ENCODE peak calls at places on chromosomes 6 and 20, in seven cellular contexts. F is cardiac muscle cell, Y is stomach, C is IMR-90, M is H9, U is HCT116, W is adrenal gland. Z is an unnamed sample. For H3K4me1, the result is how much of the 10 kb centered on the place peaks cover.

GRCh38 chr6:143578054-143578453 is 66.5 kb upstream of the FUCA2 start:
- DNase-seq in M (no peak), F (no peak), U (no peak), C (no peak), W (no peak), Y (no peak), Z (no peak)

GRCh38 chr20:53611449-53611894 is 17.8 kb upstream of the ZNF217 start:
- DNase-seq in U (peak), C (peak), W (peak), Y (peak), M (no peak), F (peak), Z (no peak)

GRCh38 chr20:33875055-33875454 is 63.9 kb downstream of the CHMP4B start:
- DNase-seq in F (no peak), C (no peak), M (no peak), W (no peak), Y (peak), U (no peak), Z (no peak)

GRCh38 chr6:22367331-22367730 is 70.5 kb upstream of the PRL start:
- DNase-seq in U (no peak), Y (no peak), W (no peak), C (peak), F (no peak), M (no peak), Z (no peak)

GRCh38 chr6:55734256-55734655 is 141.1 kb downstream of the BMP5 start:
- DNase-seq in C (no peak), U (no peak), F (no peak), M (no peak), Y (no peak), W (no peak), Z (no peak)

GRCh38 chr6:6595946-6596345 is 7.4 kb downstream of the LY86 start:
- DNase-seq in F (no peak), U (no peak), M (no peak), C (no peak), Y (no peak), W (no peak), Z (no peak)

GRCh38 chr6:115404451-115404850 is 656.2 kb downstream of the FRK start:
- DNase-seq in M (no peak), C (no peak), F (no peak), W (no peak), U (no peak), Y (no peak), Z (no peak)

GRCh38 chr6:145155411-145155810 is 579.9 kb downstream of the EPM2A start:
- DNase-seq in W (no peak), F (no peak), M (no peak), U (no peak), Y (no peak), C (peak), Z (no peak)

GRCh38 chr6:117007659-117008058 is 130.6 kb downstream of the RFX6 start:
- DNase-seq in W (no peak), F (no peak), Y (no peak), U (no peak), C (no peak), M (no peak), Z (no peak)

GRCh38 chr20:57208198-57208597 is 58.2 kb downstream of the BMP7 start:
- DNase-seq in U (no peak), W (no peak), Y (no peak), M (no peak), F (no peak), C (no peak), Z (no peak)

GRCh38 chr20:41086402-41087324 is 50.7 kb upstream of the PLCG1 start:
- DNase-seq in C (no peak), Y (no peak), M (no peak), F (no peak), U (no peak), W (no peak), Z (no peak)

GRCh38 chr20:19992996-19993908 is 23.9 kb upstream of the NAA20 start:
- DNase-seq in W (peak), C (peak), F (no peak), U (peak), M (peak), Y (no peak), Z (no peak)

GRCh38 chr6:37784585-37784967 is 35.0 kb upstream of the ZFAND3 start:
- DNase-seq in M (peak), Y (no peak), C (no peak), U (no peak), W (no peak), F (no peak), Z (no peak)

GRCh38 chr6:19852090-19852457 is 14.9 kb downstream of the ID4 start:
- DNase-seq in M (no peak), U (no peak), Y (no peak), C (no peak), F (no peak), W (no peak), Z (no peak)

GRCh38 chr6:108559884-108560462 is 744 bp upstream of the FOXO3 start:
- DNase-seq in F (peak), M (peak), U (no peak), W (peak), C (peak), Y (peak), Z (no peak)

GRCh38 chr6:108238321-108238720 is 22.5 kb downstream of the SNX3 start:
- DNase-seq in Y (no peak), F (no peak), W (no peak), M (no peak), U (no peak), C (no peak), Z (no peak)

GRCh38 chr20:37071481-37071911 is 24.3 kb downstream of the RBL1 start:
- DNase-seq in W (no peak), C (peak), U (no peak), Y (no peak), M (no peak), F (no peak), Z (no peak)

GRCh38 chr6:30727920-30728605 is 7.9 kb downstream of the TUBB start:
- DNase-seq in M (no peak), Y (no peak), W (no peak), U (no peak), F (no peak), C (peak), Z (no peak)

GRCh38 chr6:140017470-140017869 is 643.0 kb upstream of the CITED2 start:
- DNase-seq in M (no peak), U (no peak), C (no peak), Y (no peak), F (no peak), W (no peak), Z (no peak)

GRCh38 chr6:47300417-47300816 is 9.3 kb downstream of the TNFRSF21 start:
- DNase-seq in F (no peak), W (no peak), U (no peak), M (no peak), C (no peak), Y (no peak), Z (no peak)

GRCh38 chr20:37987602-37988290 is 45.5 kb downstream of the TTI1 start:
- DNase-seq in C (no peak), M (no peak), W (no peak), U (no peak), Y (no peak), F (peak), Z (no peak)

GRCh38 chr6:44237021-44237812 is 9.7 kb upstream of the HSP90AB1 start:
- DNase-seq in F (peak), W (peak), M (peak), Y (peak), U (peak), C (peak), Z (peak)

GRCh38 chr20:46571418-46571817 is 21.0 kb upstream of the OCSTAMP start:
- DNase-seq in F (no peak), Y (no peak), M (no peak), W (no peak), U (no peak), C (no peak), Z (no peak)

GRCh38 chr6:14871196-14871595 is 374.7 kb upstream of the JARID2 start:
- DNase-seq in W (no peak), U (no peak), Y (no peak), C (peak), M (no peak), F (no peak), Z (no peak)

GRCh38 chr6:36323062-36323461 is 13.6 kb downstream of the BNIP5 start:
- DNase-seq in M (no peak), Y (no peak), W (no peak), F (no peak), C (no peak), U (no peak), Z (no peak)

GRCh38 chr6:85456782-85457181 is 6.9 kb downstream of the NT5E start:
- DNase-seq in C (no peak), Y (no peak), F (no peak), M (no peak), W (no peak), U (no peak), Z (no peak)
- H3K4me1 ChIP-seq in C (half or more), Y (half or more), F (under half), M (under half), W (under half), U (under half), Z (under half)

GRCh38 chr6:154343473-154344308 is 12.9 kb downstream of the IPCEF1 start:
- DNase-seq in M (peak), Y (peak), C (peak), W (no peak), F (peak), U (peak), Z (peak)
- TF ChIP-seq CTCF in M (peak), Y (no peak), C (peak), W (peak), F (peak), U (peak), Z (peak)

GRCh38 chr6:54142889-54143519 is 31.8 kb downstream of the MLIP start:
- DNase-seq in F (no peak), Y (no peak), M (no peak), C (no peak), U (no peak), W (no peak), Z (no peak)
- H3K4me1 ChIP-seq in F (under half), Y (under half), M (under half), C (under half), U (under half), W (under half), Z (under half)

GRCh38 chr20:34997171-34997570 is 41.5 kb downstream of the MYH7B start:
- DNase-seq in Y (peak), C (peak), U (no peak), F (no peak), M (peak), W (peak), Z (no peak)
- TF ChIP-seq CTCF in Y (no peak), C (no peak), U (no peak), F (no peak), M (no peak), W (no peak), Z (no peak)

Z was measured in upper lobe of right lung.